ENCODE peak calls at places on chromosomes 16 and 17, in six cellular contexts. T is H1; G is left lung; R is stomach; C is mesenchymal stem cell; H is CD8-positive, alpha-beta T cell. S is an unnamed sample.

GRCh38 chr17:62722625-62723024 is 85.5 kb downstream of the MARCHF10 start:
- DNase-seq in T (no peak), G (no peak), R (no peak), C (peak), H (no peak), S (no peak)

GRCh38 chr17:76545918-76546555 is 6.2 kb downstream of the PRCD start:
- DNase-seq in T (no peak), G (peak), R (no peak), C (peak), H (no peak), S (peak)

GRCh38 chr17:7391307-7391706 is 3.0 kb downstream of the PLSCR3 start:
- DNase-seq in T (no peak), G (no peak), R (no peak), C (no peak), H (no peak), S (no peak)

GRCh38 chr16:87406495-87407088 is 14.5 kb downstream of the MAP1LC3B start:
- DNase-seq in T (no peak), G (peak), R (no peak), C (peak), H (no peak), S (peak)

GRCh38 chr16:8686031-8686621 is 11.7 kb downstream of the ABAT start:
- DNase-seq in T (no peak), G (no peak), R (peak), C (no peak), H (no peak), S (peak)

GRCh38 chr17:60629120-60629519 is 29.1 kb downstream of the PPM1D start:
- DNase-seq in T (no peak), G (no peak), R (no peak), C (no peak), H (no peak), S (no peak)

GRCh38 chr17:78667091-78667490 is 89.9 kb upstream of the DNAH17 start:
- DNase-seq in T (no peak), G (no peak), R (no peak), C (no peak), H (no peak), S (no peak)

GRCh38 chr17:45135192-45135977 is at the start of gene ACBD4:
- DNase-seq in T (peak), G (peak), R (peak), C (peak), H (peak), S (peak)

GRCh38 chr16:49467540-49468372 is 94.2 kb downstream of the C16orf78 start:
- DNase-seq in T (no peak), G (peak), R (peak), C (no peak), H (no peak), S (no peak)

GRCh38 chr16:10920726-10921427 is 21.4 kb downstream of the DEXI start:
- DNase-seq in T (no peak), G (no peak), R (no peak), C (no peak), H (no peak), S (no peak)

GRCh38 chr17:77409282-77410161 is 268.8 kb downstream of the SEC14L1 start:
- DNase-seq in T (no peak), G (no peak), R (peak), C (peak), H (no peak), S (peak)

GRCh38 chr17:41575336-41575735 is 3.5 kb upstream of the KRT9 start:
- DNase-seq in T (no peak), G (no peak), R (no peak), C (no peak), H (no peak), S (no peak)

GRCh38 chr16:19167710-19168172 is 299 bp upstream of the SYT17 start:
- DNase-seq in T (peak), G (peak), R (peak), C (peak), H (no peak), S (peak)

GRCh38 chr17:32141690-32142037 is 638 bp upstream of the RHOT1 start:
- DNase-seq in T (no peak), G (no peak), R (no peak), C (no peak), H (no peak), S (no peak)

GRCh38 chr17:83083368-83084201 is 4.2 kb downstream of the METRNL start:
- DNase-seq in T (peak), G (no peak), R (no peak), C (peak), H (peak), S (no peak)

GRCh38 chr17:57685499-57686132 is 59.5 kb downstream of the CCDC182 start:
- DNase-seq in T (no peak), G (no peak), R (no peak), C (no peak), H (no peak), S (no peak)

GRCh38 chr17:17562145-17562529 is 29.4 kb downstream of the PEMT start:
- DNase-seq in T (no peak), G (no peak), R (no peak), C (no peak), H (no peak), S (no peak)

GRCh38 chr17:45942284-45942683 is 47.9 kb downstream of the MAPT start:
- DNase-seq in T (no peak), G (no peak), R (peak), C (no peak), H (no peak), S (peak)

GRCh38 chr17:38893612-38894011 is 23.8 kb downstream of the LASP1 start:
- DNase-seq in T (no peak), G (peak), R (no peak), C (peak), H (peak), S (peak)

GRCh38 chr16:50178397-50179018 is 25.4 kb downstream of the TENT4B start:
- DNase-seq in T (no peak), G (no peak), R (no peak), C (no peak), H (no peak), S (no peak)

GRCh38 chr17:9427460-9428315 is 147.9 kb downstream of the STX8 start:
- DNase-seq in T (no peak), G (no peak), R (no peak), C (no peak), H (no peak), S (peak)

GRCh38 chr16:57265850-57266530 is 18.5 kb downstream of the PLLP start:
- DNase-seq in T (no peak), G (peak), R (peak), C (no peak), H (no peak), S (peak)

GRCh38 chr16:31181102-31181830 is 1.3 kb downstream of the FUS start:
- DNase-seq in T (no peak), G (peak), R (peak), C (peak), H (peak), S (peak)

GRCh38 chr17:77560417-77560816 is 398.1 kb upstream of the TNRC6C start:
- DNase-seq in T (no peak), G (no peak), R (no peak), C (no peak), H (no peak), S (no peak)

GRCh38 chr17:58006924-58007780 is at the start of gene SRSF1:
- DNase-seq in T (peak), G (peak), R (peak), C (peak), H (peak), S (peak)

GRCh38 chr16:26129997-26130396 is 438.2 kb downstream of the HS3ST4 start:
- DNase-seq in T (no peak), G (no peak), R (no peak), C (no peak), H (no peak), S (no peak)

GRCh38 chr16:8936421-8936820 is 27.3 kb downstream of the USP7 start:
- DNase-seq in T (peak), G (no peak), R (peak), C (peak), H (peak), S (no peak)

GRCh38 chr16:79422061-79422460 is 178.5 kb downstream of the MAF start:
- DNase-seq in T (no peak), G (no peak), R (no peak), C (no peak), H (no peak), S (no peak)

GRCh38 chr17:55117063-55117611 is 147.6 kb upstream of the HLF start:
- DNase-seq in T (no peak), G (no peak), R (no peak), C (no peak), H (no peak), S (no peak)

GRCh38 chr16:508884-509736 is 18.4 kb upstream of the CAPN15 start:
- DNase-seq in T (no peak), G (no peak), R (no peak), C (peak), H (no peak), S (no peak)

GRCh38 chr17:40111221-40112128 is 10.3 kb upstream of the MSL1 start:
- DNase-seq in T (no peak), G (no peak), R (peak), C (peak), H (peak), S (peak)

GRCh38 chr16:81846105-81846504 is 67.0 kb downstream of the PLCG2 start:
- DNase-seq in T (no peak), G (no peak), R (no peak), C (no peak), H (no peak), S (no peak)

GRCh38 chr16:67814567-67814966 is 7.9 kb downstream of the TSNAXIP1 start:
- DNase-seq in T (no peak), G (no peak), R (no peak), C (no peak), H (no peak), S (no peak)

GRCh38 chr17:45338023-45338781 is 21.4 kb upstream of the MAP3K14 start:
- DNase-seq in T (no peak), G (no peak), R (no peak), C (no peak), H (no peak), S (no peak)

GRCh38 chr17:57862410-57862989 is 12.7 kb upstream of the MRPS23 start:
- DNase-seq in T (no peak), G (no peak), R (no peak), C (no peak), H (no peak), S (no peak)

GRCh38 chr16:66750279-66751134 is 902 bp downstream of the DYNC1LI2 start:
- DNase-seq in T (no peak), G (no peak), R (no peak), C (peak), H (no peak), S (no peak)

GRCh38 chr17:40515491-40516041 is 14.1 kb upstream of the TNS4 start:
- DNase-seq in T (no peak), G (no peak), R (no peak), C (no peak), H (no peak), S (no peak)

GRCh38 chr16:77288222-77288621 is 89.0 kb downstream of the SYCE1L start:
- DNase-seq in T (no peak), G (no peak), R (no peak), C (peak), H (no peak), S (no peak)

GRCh38 chr16:55255890-55256289 is 68.1 kb upstream of the IRX6 start:
- DNase-seq in T (no peak), G (no peak), R (no peak), C (no peak), H (no peak), S (no peak)

GRCh38 chr16:31477220-31478216 is 5.4 kb upstream of the SLC5A2 start:
- DNase-seq in T (no peak), G (peak), R (peak), C (no peak), H (peak), S (no peak)

GRCh38 chr17:49971848-49972485 is 3.0 kb downstream of the DLX4 start:
- DNase-seq in T (no peak), G (no peak), R (no peak), C (no peak), H (no peak), S (no peak)
- H3K27ac ChIP-seq in T (no peak), G (no peak), R (no peak), C (no peak), H (no peak), S (no peak)

GRCh38 chr16:89359296-89360147 is 130.8 kb downstream of the ANKRD11 start:
- DNase-seq in T (no peak), G (no peak), R (no peak), C (no peak), H (no peak), S (no peak)
- H3K27ac ChIP-seq in T (peak), G (no peak), R (no peak), C (no peak), H (no peak), S (peak)

GRCh38 chr17:79851461-79851817 is 12.2 kb upstream of the CBX4 start:
- DNase-seq in T (no peak), G (peak), R (peak), C (no peak), H (no peak), S (no peak)
- H3K27ac ChIP-seq in T (no peak), G (no peak), R (no peak), C (no peak), H (no peak), S (no peak)

DNA sequence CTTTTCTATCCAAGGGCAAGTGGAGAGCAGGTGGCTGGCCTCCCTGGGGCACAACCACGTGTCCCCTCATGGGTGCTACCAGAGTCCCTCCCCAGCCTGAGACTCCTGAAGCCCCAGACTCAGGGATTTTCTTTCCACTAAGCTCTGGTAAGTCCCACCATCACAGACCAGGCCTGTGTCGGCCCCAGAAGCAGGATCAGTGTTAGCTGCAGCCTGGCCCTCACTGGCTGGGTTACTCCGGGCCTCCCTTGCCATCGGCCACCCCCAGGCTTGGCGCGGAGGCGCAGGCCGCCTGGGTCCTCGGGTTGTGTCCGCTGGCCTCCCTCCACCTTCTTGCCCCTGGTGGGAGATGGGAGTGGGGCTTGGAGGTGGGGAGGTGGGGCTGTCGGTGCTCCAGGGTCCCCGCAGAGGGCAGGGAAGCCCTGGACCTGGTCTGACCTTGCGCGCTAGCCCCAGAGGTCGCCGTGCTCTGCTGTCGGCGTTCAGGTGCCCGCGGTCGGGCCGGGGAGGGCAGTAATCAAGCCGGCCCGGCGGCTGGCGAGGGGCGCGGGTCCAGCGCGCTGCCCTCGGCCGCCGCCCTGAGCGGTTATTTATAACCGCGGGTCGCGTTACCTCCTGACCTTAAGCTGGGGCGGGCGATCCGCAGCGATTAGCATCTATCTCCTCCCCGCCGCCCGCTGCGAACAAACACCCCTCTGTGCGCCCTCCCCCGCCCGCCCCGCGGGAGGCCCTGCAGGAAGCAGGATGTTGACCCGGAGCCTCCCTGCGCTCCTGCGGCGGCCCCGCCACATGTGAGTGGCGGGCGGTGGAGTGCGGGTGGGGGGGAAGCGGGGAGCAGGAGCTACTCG is 78.1 kb upstream of the TOB1 start:
- DNase-seq in T (no peak), G (peak), R (peak), C (peak), H (peak), S (peak)
- H3K27ac ChIP-seq in T (no peak), G (peak), R (peak), C (no peak), H (peak), S (peak)

GRCh38 chr16:69838417-69838990 is 76.4 kb downstream of the WWP2 start:
- DNase-seq in T (no peak), G (no peak), R (no peak), C (no peak), H (no peak), S (peak)
- H3K27ac ChIP-seq in T (no peak), G (peak), R (peak), C (no peak), H (no peak), S (peak)

GRCh38 chr17:81802856-81803643 is 900 bp upstream of the GCGR start:
- DNase-seq in T (no peak), G (no peak), R (no peak), C (no peak), H (no peak), S (no peak)

GRCh38 chr17:81802048-81802758 is 1.7 kb upstream of the GCGR start:
- DNase-seq in T (no peak), G (no peak), R (no peak), C (no peak), H (no peak), S (no peak)

GRCh38 chr17:81805707-81806460 is 1.9 kb downstream of the GCGR start:
- DNase-seq in T (no peak), G (no peak), R (no peak), C (no peak), H (no peak), S (no peak)

GRCh38 chr17:81804559-81805399 is 829 bp downstream of the GCGR start:
- DNase-seq in T (no peak), G (no peak), R (no peak), C (no peak), H (no peak), S (no peak)

GRCh38 chr17:81803728-81804558 is at the start of gene GCGR:
- DNase-seq in T (no peak), G (no peak), R (no peak), C (no peak), H (no peak), S (no peak)
- H3K27ac ChIP-seq in T (no peak), G (no peak), R (no peak), C (no peak), H (no peak), S (no peak)

GRCh38 chr16:46730126-46730525 is 18.0 kb downstream of the MYLK3 start:
- DNase-seq in T (no peak), G (no peak), R (no peak), C (no peak), H (no peak), S (no peak)

GRCh38 chr16:46727184-46727583 is 21.0 kb downstream of the MYLK3 start:
- DNase-seq in T (no peak), G (no peak), R (no peak), C (no peak), H (no peak), S (no peak)

GRCh38 chr16:46728804-46729203 is 19.3 kb downstream of the MYLK3 start:
- DNase-seq in T (no peak), G (no peak), R (no peak), C (no peak), H (no peak), S (no peak)

GRCh38 chr16:46729326-46729995 is 18.7 kb downstream of the MYLK3 start:
- DNase-seq in T (no peak), G (no peak), R (no peak), C (no peak), H (no peak), S (no peak)

GRCh38 chr16:46727630-46728029 is 20.5 kb downstream of the MYLK3 start:
- DNase-seq in T (no peak), G (no peak), R (no peak), C (no peak), H (no peak), S (no peak)
- H3K27ac ChIP-seq in T (no peak), G (no peak), R (no peak), C (no peak), H (no peak), S (peak)